ENCODE peak calls at places on chromosomes 11 and 22, in five cellular contexts. W, V, B, H and Z are unnamed samples. For H3K27me3 and H4K20me1, the result is how much of the 10 kb centered on the place peaks cover.

GRCh38 chr11:60184824-60185511 is 2.1 kb upstream of the MS4A6A start:
- DNase-seq in W (no peak), V (no peak), B (no peak), H (no peak), Z (no peak)

GRCh38 chr11:110896358-110896757 is 184.1 kb upstream of the ARHGAP20 start:
- DNase-seq in W (no peak), V (peak), B (peak), H (no peak), Z (no peak)

GRCh38 chr11:36945384-36945783 is 347.3 kb upstream of the RAG2 start:
- DNase-seq in W (no peak), V (no peak), B (peak), H (no peak), Z (peak)

GRCh38 chr11:102568851-102569250 is 38.3 kb upstream of the MMP7 start:
- DNase-seq in W (no peak), V (no peak), B (no peak), H (no peak), Z (no peak)

GRCh38 chr11:115132829-115133228 is 371.4 kb downstream of the CADM1 start:
- DNase-seq in W (no peak), V (no peak), B (no peak), H (no peak), Z (peak)

GRCh38 chr11:123351375-123351774 is 78.7 kb upstream of the GRAMD1B start:
- DNase-seq in W (no peak), V (no peak), B (no peak), H (peak), Z (peak)

GRCh38 chr11:126311464-126312291 is 7.8 kb downstream of the DCPS start:
- DNase-seq in W (no peak), V (no peak), B (no peak), H (no peak), Z (no peak)

GRCh38 chr22:43777204-43777671 is 34.9 kb downstream of the EFCAB6 start:
- DNase-seq in W (peak), V (peak), B (peak), H (no peak), Z (peak)

GRCh38 chr11:39365809-39366436 is 2093.5 kb downstream of the LRRC4C start:
- DNase-seq in W (peak), V (peak), B (peak), H (peak), Z (peak)

GRCh38 chr22:38068641-38069371 is 11.6 kb downstream of the PICK1 start:
- DNase-seq in W (no peak), V (no peak), B (no peak), H (no peak), Z (no peak)

GRCh38 chr11:133956650-133957633 is at the start of gene IGSF9B:
- DNase-seq in W (peak), V (peak), B (peak), H (peak), Z (peak)
- TF ChIP-seq EZH2 in W (no peak), V (no peak), B (no peak), H (peak), Z (no peak)

DNA sequence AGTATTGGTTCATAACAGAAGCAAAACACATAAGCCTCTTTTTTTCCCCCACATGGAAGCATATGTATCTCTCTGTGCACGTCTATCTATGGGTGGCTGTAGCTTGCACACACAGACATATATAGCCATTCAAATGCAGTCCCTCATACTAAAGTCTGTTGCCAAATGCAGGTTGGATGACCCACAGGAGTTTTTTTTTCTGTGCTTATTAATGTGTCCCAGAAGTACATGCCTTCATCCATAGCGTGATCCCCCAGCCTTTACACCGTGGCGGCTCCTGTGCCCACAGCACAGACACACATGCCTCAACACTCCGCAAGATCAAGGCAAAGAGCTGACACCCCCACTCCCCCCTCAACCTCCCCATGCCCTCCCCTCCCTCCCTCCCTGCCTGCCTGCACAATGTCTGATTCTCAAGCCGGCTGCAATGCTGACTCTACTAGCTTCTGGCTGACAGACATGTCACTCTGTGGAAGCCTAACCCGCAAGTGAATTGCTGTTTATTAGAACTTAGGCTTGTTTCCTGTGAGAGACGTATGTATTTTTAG is 2.3 kb downstream of the CACNG2 start:
- DNase-seq in W (no peak), V (no peak), B (no peak), H (no peak), Z (no peak)
- H3K27me3 ChIP-seq in W (under half), V (under half), B (half or more), H (half or more), Z (half or more)

GRCh38 chr22:20137671-20138416 is 6.2 kb downstream of the ZDHHC8 start:
- DNase-seq in W (no peak), V (no peak), B (no peak), H (no peak), Z (no peak)

GRCh38 chr22:20138417-20138738 is 6.8 kb downstream of the ZDHHC8 start:
- DNase-seq in W (no peak), V (no peak), B (no peak), H (no peak), Z (no peak)

GRCh38 chr22:20135846-20136602 is 4.4 kb downstream of the ZDHHC8 start:
- DNase-seq in W (no peak), V (no peak), B (no peak), H (no peak), Z (no peak)

GRCh38 chr22:20136603-20136873 is 4.9 kb downstream of the ZDHHC8 start:
- DNase-seq in W (no peak), V (no peak), B (no peak), H (no peak), Z (no peak)

DNA sequence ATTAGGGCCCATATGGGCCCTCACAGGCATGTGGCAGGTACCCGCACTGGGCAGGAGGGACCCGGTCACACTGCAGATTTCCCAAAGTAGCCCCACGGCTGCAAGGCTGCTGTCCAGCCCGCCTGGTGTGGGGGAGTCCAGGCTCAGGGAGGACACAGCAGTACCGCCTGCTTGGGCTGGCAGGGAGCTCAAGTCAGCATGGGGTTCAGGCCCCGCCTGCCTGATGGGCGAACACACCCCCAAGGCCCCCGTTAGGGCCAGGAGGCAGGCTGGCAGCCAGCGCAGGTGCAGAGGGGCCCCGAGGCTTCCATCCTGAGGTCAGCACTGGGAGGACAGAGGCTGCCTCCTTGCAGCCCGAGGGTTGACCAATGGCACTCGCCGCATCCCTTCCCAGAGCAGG is 5.5 kb downstream of the ZDHHC8 start:
- DNase-seq in W (no peak), V (no peak), B (no peak), H (no peak), Z (no peak)
- H4K20me1 ChIP-seq in W (under half), V (under half), B (under half), H (half or more), Z (under half)

DNA sequence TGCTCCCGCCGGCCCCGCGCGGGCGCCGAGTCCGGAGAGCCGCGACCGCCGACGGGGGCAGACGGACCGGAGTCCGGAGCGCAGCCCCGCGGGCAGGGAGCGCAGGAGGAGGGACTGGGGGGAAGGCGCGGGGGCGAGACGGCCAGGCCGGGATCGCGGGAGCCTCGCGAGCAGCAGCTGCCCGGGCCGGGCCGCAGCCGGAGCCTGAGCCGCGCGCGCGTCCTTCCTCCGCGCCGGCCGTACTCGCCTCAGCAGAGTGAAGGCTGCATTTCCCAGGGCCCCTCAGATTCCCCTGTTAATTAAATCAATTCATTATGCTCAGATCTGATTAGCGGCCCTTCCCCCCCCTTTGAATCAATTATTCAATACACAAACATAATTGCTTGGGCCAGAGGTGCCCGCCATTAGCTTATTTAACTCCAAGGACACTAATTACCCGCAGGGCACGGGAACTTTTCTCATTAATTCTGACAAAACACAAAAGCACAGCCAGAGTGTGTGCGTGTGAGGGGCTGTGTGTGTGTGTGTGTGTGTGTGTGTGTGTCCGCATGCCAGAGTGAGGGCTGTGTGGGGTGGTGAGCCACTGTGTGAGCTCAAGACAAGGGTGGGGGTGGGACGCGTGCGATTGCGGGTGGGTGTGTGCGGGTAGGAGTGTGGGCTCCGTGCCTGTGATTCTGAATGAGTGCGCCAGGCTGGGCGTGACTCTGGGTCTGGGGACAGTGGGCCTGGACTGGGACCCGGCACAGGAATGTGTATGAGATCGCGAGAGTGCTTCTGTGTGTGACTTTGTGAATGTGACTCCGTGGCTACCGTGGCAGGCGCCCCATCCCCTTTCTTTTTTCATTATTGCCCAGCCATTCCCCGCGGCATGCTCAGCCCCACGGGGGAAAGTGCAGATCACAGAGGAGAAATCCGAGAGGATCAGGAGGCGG is 5.1 kb upstream of the LMO1 start:
- DNase-seq in W (no peak), V (peak), B (peak), H (peak), Z (peak)
- TF ChIP-seq EZH2 in W (peak), V (peak), B (peak), H (no peak), Z (peak)

GRCh38 chr11:46524201-46524600 is 69.6 kb downstream of the AMBRA1 start:
- DNase-seq in W (no peak), V (no peak), B (no peak), H (no peak), Z (no peak)
- H3K27me3 ChIP-seq in W (under half), V (under half), B (under half), H (under half), Z (under half)

DNA sequence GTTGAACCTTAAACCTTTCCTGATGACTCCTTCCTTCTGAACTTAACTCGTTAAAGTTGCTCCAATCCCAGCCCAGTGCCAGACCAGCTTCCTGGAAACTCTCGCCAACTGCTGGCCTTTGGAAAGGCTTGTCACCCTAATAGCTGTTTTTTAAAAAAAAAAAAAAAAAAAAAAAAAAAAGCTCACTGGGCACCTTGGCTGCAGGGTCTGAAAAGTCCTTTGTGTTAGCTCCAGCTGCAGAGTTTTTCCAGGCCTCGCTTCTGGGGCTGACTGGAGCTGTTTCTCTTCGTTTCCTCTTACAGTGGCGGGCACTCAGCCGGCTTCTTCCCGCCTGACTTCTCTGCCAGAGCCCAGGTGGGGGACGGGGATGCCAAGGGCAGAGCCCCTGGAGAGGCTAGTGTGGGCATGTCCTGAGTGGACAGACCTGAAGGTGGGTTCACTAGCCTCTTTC is 25.1 kb downstream of the KCNQ1OT1 start:
- DNase-seq in W (no peak), V (no peak), B (no peak), H (peak), Z (no peak)
- H4K20me1 ChIP-seq in W (under half), V (under half), B (under half), H (under half), Z (half or more)